ENCODE peak calls at places on chromosomes 6 and 20, in seven cellular contexts. V is stomach; L is upper lobe of left lung; O is GM23248; Q is CD8-positive, alpha-beta memory T cell; X is neuronal stem cell; R is uterus. S is an unnamed sample.
A peak's percentile ranks its signal among the peaks of the same experiment; 100 is the strongest.

GRCh38 chr6:125789167-125789566 is 1.6 kb upstream of the NCOA7 start:
- DNase-seq in V (no peak), L (no peak), O (peak; percentile 13), Q (no peak), X (no peak), R (no peak), S (no peak)

GRCh38 chr6:105593056-105593455 is 190.2 kb upstream of the PREP start:
- DNase-seq in V (no peak), L (no peak), O (peak; percentile 57), Q (no peak), X (no peak), R (no peak), S (no peak)

GRCh38 chr6:167699141-167700036 is 127.3 kb upstream of the AFDN start:
- DNase-seq in V (peak; percentile 49), L (peak; percentile 78), O (peak; percentile 31), Q (no peak), X (no peak), R (peak; percentile 73), S (peak; percentile 36)

GRCh38 chr6:165663736-165664552 is 903 bp upstream of the PDE10A start:
- DNase-seq in V (no peak), L (peak; percentile 76), O (peak; percentile 16), Q (no peak), X (peak; percentile 42), R (no peak), S (no peak)

GRCh38 chr6:29926795-29927427 is 15.4 kb upstream of the HLA-A start:
- DNase-seq in V (peak; percentile 84), L (peak; percentile 95), O (peak; percentile 84), Q (peak; percentile 76), X (no peak), R (peak; percentile 71), S (peak; percentile 89)

GRCh38 chr6:16505711-16506362 is 255.4 kb downstream of the ATXN1 start:
- DNase-seq in V (no peak), L (no peak), O (peak; percentile 75), Q (no peak), X (no peak), R (peak; percentile 74), S (no peak)

GRCh38 chr6:79570129-79570801 is 33.0 kb upstream of the LCA5 start:
- DNase-seq in V (peak; percentile 70), L (no peak), O (peak; percentile 35), Q (no peak), X (no peak), R (peak; percentile 32), S (no peak)

GRCh38 chr6:136987526-136987925 is 57.2 kb downstream of the IL20RA start:
- DNase-seq in V (no peak), L (no peak), O (no peak), Q (no peak), X (no peak), R (no peak), S (no peak)

GRCh38 chr20:879626-880025 is 36.5 kb downstream of the ANGPT4 start:
- DNase-seq in V (no peak), L (no peak), O (no peak), Q (no peak), X (no peak), R (no peak), S (no peak)

GRCh38 chr6:137043710-137044365 is 927 bp downstream of the IL20RA start:
- DNase-seq in V (peak; percentile 49), L (peak; percentile 89), O (peak; percentile 70), Q (peak; percentile 1), X (peak; percentile 14), R (peak; percentile 28), S (no peak)

GRCh38 chr20:61572789-61573188 is 320.7 kb downstream of the CDH4 start:
- DNase-seq in V (no peak), L (no peak), O (no peak), Q (no peak), X (no peak), R (no peak), S (no peak)

GRCh38 chr6:43806041-43806757 is 36.2 kb downstream of the VEGFA start:
- DNase-seq in V (peak; percentile 78), L (no peak), O (peak; percentile 20), Q (no peak), X (no peak), R (no peak), S (peak; percentile 79)

GRCh38 chr6:90350689-90351554 is 54.3 kb upstream of the BACH2 start:
- DNase-seq in V (no peak), L (no peak), O (no peak), Q (peak; percentile 66), X (no peak), R (no peak), S (no peak)

GRCh38 chr6:144745434-144745833 is 460.3 kb downstream of the UTRN start:
- DNase-seq in V (no peak), L (no peak), O (no peak), Q (no peak), X (no peak), R (no peak), S (no peak)

GRCh38 chr6:152268846-152269442 is 368.2 kb downstream of the SYNE1 start:
- DNase-seq in V (no peak), L (peak; percentile 41), O (peak; percentile 60), Q (no peak), X (no peak), R (no peak), S (no peak)

GRCh38 chr20:16261733-16262277 is 311.4 kb downstream of the KIF16B start:
- DNase-seq in V (no peak), L (no peak), O (no peak), Q (no peak), X (no peak), R (no peak), S (no peak)

GRCh38 chr6:130708338-130708737 is 118.9 kb upstream of the SMLR1 start:
- DNase-seq in V (no peak), L (no peak), O (no peak), Q (no peak), X (no peak), R (no peak), S (no peak)

GRCh38 chr6:91213229-91213901 is 626.5 kb upstream of the MAP3K7 start:
- DNase-seq in V (no peak), L (no peak), O (no peak), Q (no peak), X (no peak), R (no peak), S (no peak)

GRCh38 chr6:74222768-74223321 is 526.8 kb downstream of the CD109 start:
- DNase-seq in V (no peak), L (peak; percentile 33), O (peak; percentile 9), Q (no peak), X (peak; percentile 26), R (no peak), S (no peak)

GRCh38 chr6:38570750-38571149 is 69.0 kb downstream of the BTBD9 start:
- DNase-seq in V (no peak), L (no peak), O (peak; percentile 50), Q (no peak), X (no peak), R (no peak), S (no peak)

GRCh38 chr6:141364694-141365093 is 768.0 kb upstream of the GJE1 start:
- DNase-seq in V (no peak), L (no peak), O (no peak), Q (no peak), X (no peak), R (no peak), S (no peak)

GRCh38 chr6:51972659-51973058 is 114.8 kb downstream of the PKHD1 start:
- DNase-seq in V (no peak), L (no peak), O (no peak), Q (no peak), X (no peak), R (no peak), S (no peak)

GRCh38 chr20:23702021-23702420 is 13.2 kb upstream of the CST4 start:
- DNase-seq in V (no peak), L (no peak), O (no peak), Q (no peak), X (no peak), R (no peak), S (no peak)

DNA sequence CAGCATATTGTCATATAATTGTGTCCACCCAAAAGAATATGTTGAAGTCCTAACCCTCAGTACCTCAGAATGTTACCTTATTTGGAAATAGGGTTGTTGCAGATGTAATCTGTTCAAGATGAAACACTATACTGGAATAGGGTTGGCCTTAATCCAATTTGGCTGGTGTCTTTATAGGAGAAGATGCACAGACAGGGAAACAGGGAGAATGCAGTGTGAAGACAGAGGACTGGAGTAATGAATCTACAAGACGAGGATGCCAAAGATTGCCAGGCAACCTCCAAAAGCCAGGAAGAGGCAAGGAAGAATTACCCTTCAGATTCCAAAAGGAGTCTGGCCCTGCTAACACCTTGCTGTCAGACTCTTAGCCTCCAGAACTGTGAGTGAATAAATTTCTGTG is 482.9 kb downstream of the PTPRT start:
- DNase-seq in V (no peak), L (no peak), O (no peak), Q (no peak), X (no peak), R (no peak), S (no peak)
- H3K9me3 ChIP-seq in V (peaks cover 15% of the 10 kb centered on the region), L (peaks cover 10% of the 10 kb centered on the region), O (no peaks in the 10 kb centered on the region), Q (no peaks in the 10 kb centered on the region), X (peaks cover 6% of the 10 kb centered on the region), R (no peaks in the 10 kb centered on the region), S (no peaks in the 10 kb centered on the region)

GRCh38 chr20:58228103-58228483 is 360 bp downstream of the ANKRD60 start:
- DNase-seq in V (no peak), L (no peak), O (peak; percentile 38), Q (no peak), X (no peak), R (no peak), S (peak; percentile 59)
- H3K4me3 ChIP-seq in V (peak overlapping the region; percentile 18), L (peak overlapping the region; percentile 25), O (peak overlapping the region; percentile 31), Q (no peak overlapping the region), X (no peak overlapping the region), R (no peak overlapping the region), S (no peak overlapping the region)

DNA sequence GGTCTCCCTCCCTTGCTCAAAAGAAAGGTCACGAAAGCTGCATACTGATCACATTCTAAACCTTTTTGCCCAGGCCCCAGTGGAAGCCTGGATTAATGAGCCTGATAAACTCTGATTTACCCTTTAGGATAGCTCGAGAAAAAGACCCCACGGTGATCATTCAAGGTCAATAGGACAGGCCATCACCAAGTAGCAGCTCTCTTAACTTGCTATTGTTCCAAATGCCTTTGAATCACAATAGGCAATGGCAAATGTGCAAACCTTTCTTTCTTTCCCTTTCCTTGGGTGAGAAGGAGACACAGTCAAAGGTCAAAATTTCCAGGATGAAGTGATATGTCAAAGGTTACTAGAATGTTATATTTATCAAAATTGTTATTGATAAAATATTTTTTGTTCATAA is 327.4 kb downstream of the HDGFL1 start:
- DNase-seq in V (no peak), L (no peak), O (no peak), Q (no peak), X (no peak), R (no peak), S (no peak)
- H3K9me3 ChIP-seq in V (no peaks in the 10 kb centered on the region), L (no peaks in the 10 kb centered on the region), O (no peaks in the 10 kb centered on the region), Q (no peaks in the 10 kb centered on the region), X (no peaks in the 10 kb centered on the region), R (no peaks in the 10 kb centered on the region), S (no peaks in the 10 kb centered on the region)

DNA sequence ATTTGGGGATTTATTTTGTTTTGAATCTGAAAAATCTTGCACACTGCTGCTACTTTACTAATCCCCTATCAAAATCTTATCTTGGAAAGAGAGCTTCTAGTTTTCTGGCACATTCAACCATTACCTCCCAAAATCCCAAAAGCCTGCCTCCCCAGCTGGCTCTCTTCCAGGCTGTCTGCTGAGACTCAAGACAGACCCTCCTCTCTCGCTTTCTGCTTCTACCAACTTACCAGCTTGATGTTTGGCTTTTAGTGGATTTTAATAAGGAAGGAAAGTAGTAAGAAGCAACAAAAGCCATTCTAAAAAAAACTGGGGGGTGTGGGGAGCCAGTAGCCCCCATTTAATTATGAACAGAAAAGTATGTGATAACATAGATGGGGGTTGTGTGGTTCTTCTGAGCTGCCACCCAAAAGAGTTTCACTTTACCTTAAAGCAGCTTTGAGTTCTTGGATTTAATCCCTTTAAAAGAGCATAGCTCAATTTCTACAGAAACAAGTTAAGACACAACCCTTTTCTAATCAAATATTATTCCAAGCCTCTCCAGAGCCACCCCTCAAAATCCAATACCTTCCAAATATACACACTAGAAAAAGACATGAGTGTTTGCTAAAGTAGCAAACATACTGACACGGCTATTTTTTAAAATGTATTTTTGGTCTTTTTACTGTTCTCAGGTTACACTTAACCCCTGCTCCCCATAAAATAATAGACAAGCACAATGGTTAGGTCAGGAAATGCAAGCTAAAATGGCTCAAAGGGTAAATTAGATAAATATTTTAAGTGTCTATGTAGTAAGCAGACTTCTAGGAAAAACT is 71.7 kb downstream of the ATP9A start:
- DNase-seq in V (no peak), L (no peak), O (peak; percentile 11), Q (no peak), X (no peak), R (peak; percentile 51), S (no peak)
- H3K4me3 ChIP-seq in V (no peak overlapping the region), L (peak overlapping the region; percentile 3), O (peak overlapping the region; percentile 25), Q (no peak overlapping the region), X (no peak overlapping the region), R (no peak overlapping the region), S (no peak overlapping the region)